ENCODE peak calls at places on chromosomes 16 and 17, in ten cellular contexts. G is activated CD8-positive, alpha-beta memory T cell treated with anti-CD3 and anti-CD28 coated beads for 48 hours; C is psoas muscle; J is NCI-H446; R is stimulated activated CD8-positive, alpha-beta memory T cell treated with anti-CD3 and anti-CD28 coated beads, Interleukin-4, amount 100 ng/mL, for 4 hours; I is GM23248; X is frontal cortex; U is activated T-cell treated with anti-CD3 and anti-CD28 coated beads, Interleukin-2, amount 50 U/mL, for 72 hours; O is hepatic stellate cell; K is NCI-H1092. W is an unnamed sample.
A peak's percentile ranks its signal among the peaks of the same experiment; 100 is the strongest.

GRCh38 chr16:50879873-50880695 is 138.2 kb downstream of the CYLD start:
- DNase-seq in G (no peak), C (no peak), J (no peak), R (no peak), I (peak; percentile 2), X (peak; percentile 34), U (no peak), O (no peak), K (peak; percentile 65), W (no peak)

GRCh38 chr17:37527249-37527851 is 37.7 kb downstream of the DUSP14 start:
- DNase-seq in G (no peak), C (no peak), J (no peak), R (no peak), I (peak; percentile 80), X (peak; percentile 35), U (peak; percentile 25), O (peak; percentile 41), K (no peak), W (no peak)

GRCh38 chr16:85395913-85396878 is 216.9 kb upstream of the GSE1 start:
- DNase-seq in G (no peak), C (no peak), J (no peak), R (no peak), I (peak; percentile 52), X (no peak), U (no peak), O (peak; percentile 52), K (peak; percentile 51), W (peak; percentile 17)

GRCh38 chr17:47276868-47277267 is 23.2 kb downstream of the ITGB3 start:
- DNase-seq in G (no peak), C (peak; percentile 63), J (no peak), R (no peak), I (peak; percentile 92), X (no peak), U (no peak), O (peak; percentile 70), K (peak; percentile 31), W (peak; percentile 59)

GRCh38 chr17:74307984-74308773 is 17.8 kb upstream of the KIF19 start:
- DNase-seq in G (no peak), C (no peak), J (no peak), R (no peak), I (peak; percentile 46), X (no peak), U (no peak), O (no peak), K (no peak), W (no peak)

GRCh38 chr17:29526322-29526721 is 40.5 kb downstream of the ABHD15 start:
- DNase-seq in G (no peak), C (no peak), J (no peak), R (no peak), I (peak; percentile 4), X (no peak), U (no peak), O (no peak), K (no peak), W (no peak)

GRCh38 chr16:82329070-82329469 is 159.0 kb upstream of the MPHOSPH6 start:
- DNase-seq in G (no peak), C (no peak), J (no peak), R (no peak), I (no peak), X (no peak), U (no peak), O (no peak), K (peak; percentile 79), W (no peak)

GRCh38 chr17:80119839-80120238 is 18.5 kb downstream of the GAA start:
- DNase-seq in G (no peak), C (no peak), J (no peak), R (no peak), I (no peak), X (no peak), U (no peak), O (peak; percentile 5), K (no peak), W (no peak)

GRCh38 chr16:3050487-3050886 is 4.1 kb downstream of the MMP25 start:
- DNase-seq in G (no peak), C (no peak), J (no peak), R (no peak), I (no peak), X (no peak), U (no peak), O (no peak), K (no peak), W (no peak)

GRCh38 chr17:48011405-48012150 is 26.0 kb downstream of the COPZ2 start:
- DNase-seq in G (no peak), C (no peak), J (no peak), R (no peak), I (peak; percentile 68), X (no peak), U (peak; percentile 63), O (peak; percentile 70), K (peak; percentile 57), W (no peak)

GRCh38 chr16:69241911-69242310 is 54.9 kb downstream of the SNTB2 start:
- DNase-seq in G (no peak), C (no peak), J (no peak), R (no peak), I (peak; percentile 52), X (no peak), U (no peak), O (no peak), K (no peak), W (no peak)

GRCh38 chr16:70302745-70303144 is 3.8 kb downstream of the DDX19B start:
- DNase-seq in G (no peak), C (no peak), J (no peak), R (no peak), I (no peak), X (no peak), U (no peak), O (no peak), K (no peak), W (no peak)

GRCh38 chr16:1979271-1980025 is 1.8 kb downstream of the NOXO1 start:
- DNase-seq in G (no peak), C (no peak), J (no peak), R (no peak), I (no peak), X (no peak), U (peak; percentile 31), O (no peak), K (no peak), W (no peak)

GRCh38 chr16:81740163-81740562 is 38.9 kb upstream of the PLCG2 start:
- DNase-seq in G (no peak), C (no peak), J (no peak), R (no peak), I (no peak), X (no peak), U (no peak), O (no peak), K (no peak), W (no peak)

GRCh38 chr17:69773081-69773480 is 301.9 kb upstream of the KCNJ16 start:
- DNase-seq in G (no peak), C (no peak), J (no peak), R (no peak), I (no peak), X (no peak), U (no peak), O (no peak), K (no peak), W (no peak)